ENCODE peak calls at places on chromosomes 7 and 10, in ten cellular contexts. G is heart right ventricle, D is PC-9, Z is Panc1, Y is foreskin keratinocyte, S is HCT116, X is fibroblast of villous mesenchyme, V is pancreas, I is left ventricle myocardium inferior, Q is Calu3. J is an unnamed sample.

GRCh38 chr10:127755758-127756157 is 18.8 kb downstream of the FOXI2 start:
- DNase-seq in I (no peak), V (no peak), Q (no peak), S (no peak), D (no peak), Z (no peak), Y (no peak), X (no peak), G (no peak), J (no peak)

GRCh38 chr7:5450549-5451327 is 27.1 kb upstream of the TNRC18 start:
- DNase-seq in S (no peak), Q (peak; percentile 61), Y (no peak), G (peak; percentile 55), V (peak; percentile 57), I (peak; percentile 51), X (peak; percentile 48), Z (no peak), D (peak; percentile 25), J (peak; percentile 65)

GRCh38 chr10:102914781-102915180 is 3.3 kb upstream of the CNNM2 start:
- DNase-seq in V (no peak), G (no peak), S (no peak), X (no peak), Q (no peak), I (no peak), Z (no peak), Y (no peak), D (no peak), J (no peak)

GRCh38 chr7:37336259-37336658 is 112.4 kb downstream of the ELMO1 start:
- DNase-seq in S (no peak), I (no peak), Q (no peak), Y (no peak), G (no peak), V (no peak), D (no peak), X (no peak), Z (no peak), J (no peak)

GRCh38 chr7:22348379-22348778 is 8.6 kb downstream of the RAPGEF5 start:
- DNase-seq in Q (no peak), Y (peak; percentile 43), Z (no peak), I (no peak), G (no peak), S (no peak), X (no peak), V (no peak), D (no peak), J (no peak)

GRCh38 chr7:80935971-80936370 is 17.1 kb upstream of the SEMA3C start:
- DNase-seq in X (no peak), Q (no peak), Y (no peak), G (no peak), I (no peak), Z (no peak), S (no peak), V (no peak), D (no peak), J (no peak)

GRCh38 chr7:27064169-27064568 is 31.6 kb downstream of the HOXA1 start:
- DNase-seq in I (no peak), Y (no peak), S (no peak), V (no peak), Q (no peak), D (no peak), G (no peak), Z (no peak), X (peak; percentile 45), J (no peak)

GRCh38 chr7:135761751-135762488 is 13.3 kb upstream of the FAM180A start:
- DNase-seq in Q (no peak), D (peak; percentile 17), Z (no peak), X (peak; percentile 36), G (no peak), I (no peak), V (no peak), Y (peak; percentile 60), S (no peak), J (peak; percentile 9)

GRCh38 chr10:42543840-42544372 is 94.5 kb downstream of the ZNF33B start:
- DNase-seq in D (no peak), Y (no peak), V (no peak), Z (no peak), I (no peak), G (no peak), X (no peak), S (no peak), Q (no peak), J (no peak)

GRCh38 chr7:143385891-143386781 is 5.0 kb downstream of the ZYX start:
- DNase-seq in D (no peak), V (no peak), S (no peak), G (no peak), Z (no peak), Y (no peak), I (no peak), X (no peak), Q (no peak), J (no peak)

GRCh38 chr10:124035306-124035927 is 58.0 kb downstream of the CHST15 start:
- DNase-seq in G (no peak), D (no peak), V (no peak), Z (no peak), X (no peak), Y (no peak), I (no peak), S (no peak), Q (no peak), J (no peak)
- TF ChIP-seq CTCF in G (no peak), D (no peak), V (no peak), Z (no peak), X (no peak), Y (no peak), I (no peak), S (no peak), Q (no peak), J (no peak)

DNA sequence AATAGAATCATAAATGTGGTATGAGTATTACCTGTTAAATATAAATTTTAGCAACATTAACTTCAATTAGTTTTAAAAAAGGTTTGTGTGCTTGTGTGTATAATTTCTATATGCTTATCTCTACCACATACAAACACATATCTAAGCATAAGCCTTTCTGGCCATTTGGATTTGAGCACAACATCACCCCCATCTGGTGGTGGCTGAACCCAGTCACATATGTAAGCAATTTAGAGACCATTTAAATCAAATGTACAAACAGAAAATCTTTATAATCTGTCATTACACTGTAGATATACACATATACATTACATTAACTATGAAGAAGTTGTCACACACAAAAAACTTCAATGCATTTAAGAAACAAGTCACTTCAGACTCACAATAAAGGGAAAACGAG is 31.7 kb downstream of the GPR22 start:
- DNase-seq in I (no peak), X (peak; percentile 59), Z (peak; percentile 48), D (no peak), V (no peak), S (peak; percentile 26), G (no peak), Q (peak; percentile 9), Y (peak; percentile 20), J (peak; percentile 38)
- TF ChIP-seq CTCF in I (peak; percentile 52), X (peak; percentile 55), Z (peak; percentile 56), D (peak; percentile 54), V (no peak), S (peak; percentile 31), G (peak; percentile 19), Q (no peak), Y (peak; percentile 70), J (no peak)

DNA sequence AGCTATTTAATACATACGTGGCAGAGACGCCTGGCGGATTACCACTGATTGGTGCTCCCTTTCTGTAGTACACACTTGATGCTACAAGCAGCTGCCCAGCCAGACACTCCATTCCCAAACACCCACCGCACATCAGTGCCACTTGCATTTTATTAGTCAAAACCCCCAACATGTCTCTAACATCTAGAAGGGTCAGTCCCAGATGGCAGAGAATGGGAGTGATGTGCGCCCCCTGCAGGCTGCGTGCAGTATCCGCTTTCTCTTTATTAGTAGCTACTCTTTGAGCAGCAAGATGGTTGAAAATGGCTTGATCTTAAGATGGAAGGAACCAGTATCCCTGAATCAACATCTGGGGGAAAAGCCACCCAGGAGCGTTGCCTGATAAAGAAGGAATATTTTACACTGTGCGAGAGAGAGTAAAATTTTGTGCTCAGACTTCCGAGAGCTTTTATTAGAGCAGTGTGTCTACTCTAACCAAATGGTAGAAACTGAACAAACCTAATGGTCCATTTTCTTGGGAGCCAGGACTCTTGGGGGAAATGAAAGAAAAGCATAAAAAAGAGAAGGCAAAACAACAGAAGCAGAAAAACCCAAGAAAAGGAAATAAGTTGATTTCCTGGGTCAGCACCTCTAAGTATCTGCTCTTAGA is 78.3 kb downstream of the ST8SIA6 start:
- DNase-seq in I (no peak), Z (no peak), Y (no peak), V (no peak), G (no peak), X (peak; percentile 8), S (no peak), D (no peak), Q (peak; percentile 32), J (peak; percentile 56)
- TF ChIP-seq CTCF in I (no peak), Z (peak; percentile 71), Y (peak; percentile 53), V (no peak), G (no peak), X (peak; percentile 66), S (no peak), D (peak; percentile 31), Q (peak; percentile 52), J (peak; percentile 79)

GRCh38 chr10:131532745-131533341 is 221.3 kb upstream of the TCERG1L start:
- DNase-seq in V (no peak), X (no peak), S (no peak), Q (no peak), Z (no peak), D (no peak), G (no peak), I (no peak), Y (no peak), J (no peak)

GRCh38 chr10:131533846-131534526 is 222.5 kb upstream of the TCERG1L start:
- DNase-seq in I (no peak), D (no peak), Q (no peak), Y (no peak), G (no peak), Z (no peak), S (no peak), X (no peak), V (no peak), J (no peak)

GRCh38 chr10:131534836-131535235 is 223.3 kb upstream of the TCERG1L start:
- DNase-seq in Z (no peak), I (no peak), G (no peak), Y (no peak), V (no peak), S (no peak), X (no peak), Q (no peak), D (no peak), J (no peak)

GRCh38 chr10:131532291-131532690 is 220.8 kb upstream of the TCERG1L start:
- DNase-seq in X (no peak), D (no peak), I (no peak), G (no peak), S (no peak), Y (no peak), Q (no peak), Z (no peak), V (no peak), J (no peak)

DNA sequence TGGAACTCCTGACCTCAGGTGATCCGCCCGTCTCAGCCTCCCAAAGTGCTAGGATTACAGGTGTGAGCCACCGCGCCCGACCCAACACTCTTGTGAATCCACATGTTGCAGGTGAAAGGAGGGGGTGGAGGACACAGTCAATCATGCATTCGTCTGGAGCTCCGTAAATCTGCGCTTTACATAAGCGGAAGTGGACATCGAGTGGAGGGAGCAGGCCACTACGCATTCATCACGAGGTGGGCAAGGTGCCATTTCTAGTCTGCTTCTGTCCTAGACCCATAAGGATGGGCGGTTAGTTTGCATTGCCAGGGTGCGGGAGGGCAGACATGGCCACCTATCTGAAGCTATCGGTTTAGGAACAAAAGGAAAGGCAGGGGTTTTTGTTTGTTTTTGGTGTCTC is 225.2 kb upstream of the TCERG1L start:
- DNase-seq in Q (no peak), I (no peak), V (no peak), Z (no peak), Y (no peak), X (no peak), G (no peak), D (no peak), S (no peak), J (no peak)
- TF ChIP-seq CTCF in Q (no peak), I (no peak), V (no peak), Z (no peak), Y (no peak), X (no peak), G (no peak), D (no peak), S (no peak), J (no peak)